ENCODE peak calls at places on chromosomes 3 and 15, in ten cellular contexts. N, F, L, T, P, K, Q, E, X and G are unnamed samples.

GRCh38 chr3:105653161-105653560 is 215.7 kb downstream of the CBLB start:
- DNase-seq in N (no peak), F (no peak), L (no peak), T (no peak), P (no peak), K (no peak), Q (no peak), E (no peak), X (no peak), G (no peak)

GRCh38 chr3:113602836-113603235 is 70.5 kb downstream of the SIDT1 start:
- DNase-seq in N (no peak), F (no peak), L (no peak), T (no peak), P (no peak), K (no peak), Q (no peak), E (no peak), X (no peak), G (no peak)

GRCh38 chr3:34229871-34230270 is 431.4 kb downstream of the PDCD6IP start:
- DNase-seq in N (no peak), F (no peak), L (no peak), T (no peak), P (no peak), K (no peak), Q (no peak), E (no peak), X (peak), G (no peak)

GRCh38 chr3:55823001-55823400 is 335.9 kb upstream of the WNT5A start:
- DNase-seq in N (no peak), F (no peak), L (no peak), T (no peak), P (no peak), K (no peak), Q (no peak), E (no peak), X (no peak), G (no peak)

GRCh38 chr15:64507845-64508244 is 47.5 kb downstream of the ZNF609 start:
- DNase-seq in N (no peak), F (no peak), L (no peak), T (no peak), P (no peak), K (no peak), Q (no peak), E (no peak), X (no peak), G (no peak)

GRCh38 chr3:149898771-149899170 is 71.9 kb downstream of the PFN2 start:
- DNase-seq in N (no peak), F (no peak), L (no peak), T (no peak), P (no peak), K (peak), Q (no peak), E (no peak), X (no peak), G (no peak)

GRCh38 chr3:17969244-17969643 is 226.8 kb upstream of the TBC1D5 start:
- DNase-seq in N (no peak), F (no peak), L (no peak), T (no peak), P (no peak), K (no peak), Q (no peak), E (no peak), X (no peak), G (no peak)

GRCh38 chr3:46844851-46845250 is 18.4 kb downstream of the MYL3 start:
- DNase-seq in N (no peak), F (no peak), L (no peak), T (no peak), P (no peak), K (no peak), Q (no peak), E (no peak), X (no peak), G (no peak)

GRCh38 chr15:60444289-60444912 is 34.5 kb downstream of the ICE2 start:
- DNase-seq in N (no peak), F (no peak), L (no peak), T (no peak), P (no peak), K (peak), Q (no peak), E (no peak), X (no peak), G (no peak)